ENCODE peak calls at places on chromosome 19, in six cellular contexts. N, B, Y, A, H and L are unnamed samples.
A peak's percentile ranks its signal among the peaks of the same experiment; 100 is the strongest.

GRCh38 chr19:1469936-1470863 is 8.8 kb downstream of the C19orf25 start:
- DNase-seq in Y (peak; percentile 39), B (peak; percentile 43), H (no peak), A (peak; percentile 57), N (peak; percentile 52), L (no peak)

GRCh38 chr19:30602661-30603322 is 230.6 kb downstream of the ZNF536 start:
- DNase-seq in H (peak; percentile 55), A (no peak), Y (no peak), B (no peak), N (no peak), L (no peak)

GRCh38 chr19:19399733-19400438 is 5.6 kb upstream of the GATAD2A start:
- DNase-seq in A (no peak), N (no peak), Y (peak; percentile 46), H (no peak), B (no peak), L (peak; percentile 32)

GRCh38 chr19:14050512-14050911 is 11.4 kb downstream of the PALM3 start:
- DNase-seq in Y (no peak), N (no peak), A (no peak), H (no peak), B (no peak), L (no peak)

GRCh38 chr19:19606021-19606420 is 12.5 kb downstream of the PBX4 start:
- DNase-seq in N (peak; percentile 24), B (no peak), A (no peak), Y (no peak), H (no peak), L (peak; percentile 68)

GRCh38 chr19:49911381-49912145 is 14.9 kb upstream of the IL4I1 start:
- DNase-seq in B (no peak), N (no peak), Y (peak; percentile 20), A (no peak), H (no peak), L (no peak)

GRCh38 chr19:32387701-32388392 is 17.7 kb upstream of the DPY19L3 start:
- DNase-seq in A (peak; percentile 69), N (no peak), H (no peak), B (no peak), Y (peak; percentile 46), L (peak; percentile 76)

GRCh38 chr19:10533656-10534386 is 9.9 kb upstream of the ATG4D start:
- DNase-seq in B (no peak), Y (peak; percentile 86), A (peak; percentile 81), H (no peak), N (no peak), L (no peak)

GRCh38 chr19:8397746-8398721 is 7.9 kb downstream of the RAB11B start:
- DNase-seq in N (no peak), H (no peak), Y (no peak), A (peak; percentile 18), B (no peak), L (no peak)

GRCh38 chr19:43704002-43704705 is 11.7 kb upstream of the IRGC start:
- DNase-seq in N (no peak), H (no peak), A (no peak), Y (no peak), B (no peak), L (peak; percentile 25)

GRCh38 chr19:45123440-45123850 is 30.5 kb downstream of the PPP1R37 start:
- DNase-seq in H (no peak), Y (no peak), A (peak; percentile 23), B (peak; percentile 78), N (no peak), L (no peak)